ENCODE peak calls at places on chromosome 7, in eight cellular contexts. I, C, Q, R, V, G, N and Z are unnamed samples.

GRCh38 chr7:152735443-152736004 is 24.0 kb upstream of the ACTR3B start:
- DNase-seq in I (no peak), C (peak), Q (peak), R (no peak), V (no peak), G (peak), N (no peak), Z (no peak)

GRCh38 chr7:105909742-105910141 is 33.3 kb upstream of the ATXN7L1 start:
- DNase-seq in I (no peak), C (no peak), Q (no peak), R (no peak), V (no peak), G (no peak), N (no peak), Z (no peak)

GRCh38 chr7:154903083-154903731 is 99.7 kb downstream of the PAXIP1 start:
- DNase-seq in I (no peak), C (no peak), Q (no peak), R (no peak), V (no peak), G (no peak), N (no peak), Z (no peak)

GRCh38 chr7:127383123-127383835 is 9.2 kb downstream of the ZNF800 start:
- DNase-seq in I (no peak), C (no peak), Q (no peak), R (no peak), V (peak), G (peak), N (no peak), Z (no peak)

GRCh38 chr7:99563650-99564049 is 5.2 kb downstream of the ZNF655 start:
- DNase-seq in I (no peak), C (no peak), Q (no peak), R (no peak), V (peak), G (peak), N (no peak), Z (no peak)

GRCh38 chr7:135109976-135110375 is 37.9 kb upstream of the TMEM140 start:
- DNase-seq in I (no peak), C (no peak), Q (no peak), R (no peak), V (no peak), G (no peak), N (no peak), Z (no peak)

GRCh38 chr7:38628630-38629385 is 2.4 kb downstream of the AMPH start:
- DNase-seq in I (no peak), C (no peak), Q (no peak), R (no peak), V (no peak), G (peak), N (no peak), Z (peak)

GRCh38 chr7:140342732-140343514 is 55.4 kb downstream of the SLC37A3 start:
- DNase-seq in I (no peak), C (peak), Q (no peak), R (no peak), V (no peak), G (peak), N (no peak), Z (no peak)

GRCh38 chr7:47191876-47192291 is 390.0 kb downstream of the TNS3 start:
- DNase-seq in I (no peak), C (no peak), Q (no peak), R (no peak), V (no peak), G (no peak), N (no peak), Z (no peak)

GRCh38 chr7:66146701-66147100 is 32.1 kb downstream of the CRCP start:
- DNase-seq in I (no peak), C (no peak), Q (no peak), R (no peak), V (no peak), G (peak), N (no peak), Z (no peak)

GRCh38 chr7:28539289-28539981 is 127.1 kb downstream of the CREB5 start:
- DNase-seq in I (peak), C (no peak), Q (no peak), R (no peak), V (no peak), G (no peak), N (no peak), Z (no peak)

GRCh38 chr7:100674441-100675407 is 1.2 kb downstream of the GNB2 start:
- DNase-seq in I (peak), C (no peak), Q (no peak), R (no peak), V (no peak), G (no peak), N (no peak), Z (no peak)

GRCh38 chr7:22563621-22564241 is 63.7 kb upstream of the STEAP1B start:
- DNase-seq in I (no peak), C (no peak), Q (no peak), R (no peak), V (no peak), G (peak), N (no peak), Z (no peak)

GRCh38 chr7:87876759-87877234 is 504 bp downstream of the DBF4 start:
- DNase-seq in I (peak), C (peak), Q (peak), R (peak), V (no peak), G (peak), N (peak), Z (no peak)

GRCh38 chr7:35263396-35263795 is 9.5 kb upstream of the TBX20 start:
- DNase-seq in I (no peak), C (no peak), Q (no peak), R (no peak), V (no peak), G (no peak), N (no peak), Z (no peak)

GRCh38 chr7:66182920-66183319 is 22.2 kb upstream of the TPST1 start:
- DNase-seq in I (no peak), C (no peak), Q (no peak), R (no peak), V (no peak), G (no peak), N (no peak), Z (no peak)

GRCh38 chr7:30176463-30177090 is 41.8 kb downstream of the MTURN start:
- DNase-seq in I (no peak), C (no peak), Q (no peak), R (no peak), V (no peak), G (no peak), N (no peak), Z (no peak)

GRCh38 chr7:28016297-28016696 is 164.3 kb downstream of the JAZF1 start:
- DNase-seq in I (no peak), C (no peak), Q (no peak), R (no peak), V (no peak), G (no peak), N (no peak), Z (no peak)

GRCh38 chr7:82740246-82740848 is 296.8 kb upstream of the CACNA2D1 start:
- DNase-seq in I (no peak), C (peak), Q (peak), R (no peak), V (no peak), G (peak), N (no peak), Z (no peak)

GRCh38 chr7:1200045-1200444 is 32.6 kb upstream of the UNCX start:
- DNase-seq in I (no peak), C (no peak), Q (no peak), R (no peak), V (no peak), G (no peak), N (no peak), Z (no peak)

GRCh38 chr7:83852136-83852535 is 203.2 kb upstream of the SEMA3E start:
- DNase-seq in I (no peak), C (no peak), Q (peak), R (no peak), V (peak), G (no peak), N (no peak), Z (no peak)

GRCh38 chr7:129657363-129657762 is 45.8 kb downstream of the NRF1 start:
- DNase-seq in I (no peak), C (no peak), Q (no peak), R (no peak), V (no peak), G (no peak), N (no peak), Z (no peak)

GRCh38 chr7:110157631-110158362 is 933.1 kb upstream of the LRRN3 start:
- DNase-seq in I (no peak), C (no peak), Q (no peak), R (no peak), V (no peak), G (peak), N (no peak), Z (no peak)

GRCh38 chr7:142602756-142603155 is 146.5 kb upstream of the PRSS1 start:
- DNase-seq in I (no peak), C (no peak), Q (no peak), R (no peak), V (no peak), G (peak), N (no peak), Z (no peak)

GRCh38 chr7:22457471-22457870 is 42.5 kb downstream of the STEAP1B start:
- DNase-seq in I (no peak), C (no peak), Q (no peak), R (no peak), V (no peak), G (no peak), N (no peak), Z (no peak)

GRCh38 chr7:20241491-20242261 is 24.5 kb upstream of the MACC1 start:
- DNase-seq in I (no peak), C (no peak), Q (no peak), R (no peak), V (peak), G (peak), N (no peak), Z (peak)

GRCh38 chr7:88205179-88205578 is 14.7 kb downstream of the SRI start:
- DNase-seq in I (no peak), C (no peak), Q (no peak), R (no peak), V (no peak), G (no peak), N (no peak), Z (no peak)

GRCh38 chr7:103727982-103728610 is 261.4 kb downstream of the RELN start:
- DNase-seq in I (no peak), C (no peak), Q (no peak), R (no peak), V (no peak), G (no peak), N (no peak), Z (no peak)